ENCODE peak calls at places on chromosomes 16 and 17, in six cellular contexts. H, F, G, X, P and J are unnamed samples.

GRCh38 chr17:50096092-50096491 is 941 bp downstream of the PDK2 start:
- DNase-seq in H (no peak), F (no peak), G (no peak), X (no peak), P (no peak), J (no peak)

GRCh38 chr17:64448665-64449512 is at the start of gene MILR1:
- DNase-seq in H (no peak), F (no peak), G (no peak), X (peak), P (no peak), J (peak)

GRCh38 chr16:73232555-73233422 is 184.9 kb upstream of the ZFHX3 start:
- DNase-seq in H (no peak), F (peak), G (peak), X (peak), P (peak), J (peak)

GRCh38 chr16:85935957-85936760 is 37.2 kb downstream of the IRF8 start:
- DNase-seq in H (no peak), F (no peak), G (no peak), X (no peak), P (no peak), J (no peak)

GRCh38 chr17:59451706-59452105 is 113.7 kb upstream of the DHX40 start:
- DNase-seq in H (no peak), F (peak), G (peak), X (peak), P (no peak), J (peak)

GRCh38 chr16:974001-974601 is 3.3 kb upstream of the LMF1 start:
- DNase-seq in H (no peak), F (no peak), G (no peak), X (no peak), P (no peak), J (no peak)

GRCh38 chr16:89257757-89258465 is 40.4 kb downstream of the ZNF778 start:
- DNase-seq in H (no peak), F (peak), G (no peak), X (no peak), P (no peak), J (no peak)

GRCh38 chr16:8551388-8552332 is 38.7 kb downstream of the TMEM114 start:
- DNase-seq in H (no peak), F (no peak), G (no peak), X (no peak), P (no peak), J (no peak)

GRCh38 chr17:6799738-6800137 is 23.7 kb downstream of the FBXO39 start:
- DNase-seq in H (no peak), F (no peak), G (no peak), X (no peak), P (no peak), J (no peak)

GRCh38 chr17:27236710-27237315 is 57.1 kb upstream of the WSB1 start:
- DNase-seq in H (peak), F (peak), G (peak), X (peak), P (no peak), J (peak)

GRCh38 chr16:15822957-15823356 is 33.9 kb downstream of the MYH11 start:
- DNase-seq in H (no peak), F (no peak), G (no peak), X (no peak), P (no peak), J (no peak)

GRCh38 chr17:57463103-57463885 is 207.0 kb downstream of the MSI2 start:
- DNase-seq in H (no peak), F (no peak), G (no peak), X (peak), P (no peak), J (peak)

GRCh38 chr17:48915459-48916282 is 7.5 kb downstream of the UBE2Z start:
- DNase-seq in H (no peak), F (no peak), G (no peak), X (peak), P (no peak), J (peak)

GRCh38 chr17:42525221-42525620 is 10.8 kb upstream of the NAGLU start:
- DNase-seq in H (no peak), F (no peak), G (no peak), X (peak), P (no peak), J (peak)

GRCh38 chr17:43613911-43614310 is 47.8 kb downstream of the MEOX1 start:
- DNase-seq in H (no peak), F (no peak), G (no peak), X (no peak), P (no peak), J (no peak)

GRCh38 chr17:6599364-6599763 is 41.1 kb downstream of the KIAA0753 start:
- DNase-seq in H (no peak), F (no peak), G (no peak), X (no peak), P (no peak), J (peak)

GRCh38 chr16:22270525-22270924 is 26.7 kb upstream of the POLR3E start:
- DNase-seq in H (no peak), F (no peak), G (no peak), X (no peak), P (no peak), J (no peak)

GRCh38 chr16:22267764-22268163 is 29.4 kb upstream of the POLR3E start:
- DNase-seq in H (no peak), F (no peak), G (no peak), X (no peak), P (no peak), J (no peak)

GRCh38 chr16:22264786-22265185 is 32.4 kb upstream of the POLR3E start:
- DNase-seq in H (no peak), F (no peak), G (no peak), X (no peak), P (no peak), J (no peak)

GRCh38 chr16:22265351-22265750 is 31.9 kb upstream of the POLR3E start:
- DNase-seq in H (no peak), F (no peak), G (no peak), X (no peak), P (no peak), J (no peak)

GRCh38 chr16:22266546-22266945 is 30.7 kb upstream of the POLR3E start:
- DNase-seq in H (no peak), F (no peak), G (no peak), X (no peak), P (no peak), J (no peak)
- H2BK15ac ChIP-seq in H (no peak), F (no peak), G (no peak), X (no peak), P (no peak), J (no peak)

GRCh38 chr17:82408938-82409318 is 9.2 kb upstream of the HEXD start:
- DNase-seq in H (no peak), F (no peak), G (no peak), X (no peak), P (no peak), J (no peak)
- H2BK15ac ChIP-seq in H (no peak), F (no peak), G (no peak), X (no peak), P (no peak), J (no peak)

DNA sequence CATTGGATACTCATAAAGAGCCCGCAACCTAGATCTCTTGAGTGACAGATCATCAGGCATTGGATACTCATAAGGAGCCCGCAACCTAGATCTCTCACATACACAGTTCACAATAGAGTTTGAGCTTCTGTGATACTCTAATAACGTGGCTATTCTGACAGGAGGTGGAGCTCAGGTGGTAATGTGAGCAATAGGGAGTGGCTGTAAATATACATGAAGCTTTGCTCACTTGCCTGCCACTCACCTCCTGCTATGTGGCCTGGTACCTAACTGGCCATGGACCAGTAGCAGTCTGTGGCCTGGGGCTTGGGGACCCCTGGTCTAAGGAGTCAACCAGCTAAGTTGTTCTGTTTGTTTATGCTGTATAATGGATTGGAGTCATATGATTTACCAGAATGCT is 17.6 kb downstream of the ABCA9 start:
- DNase-seq in H (no peak), F (no peak), G (no peak), X (no peak), P (no peak), J (no peak)
- H2BK15ac ChIP-seq in H (no peak), F (no peak), G (no peak), X (peak), P (no peak), J (no peak)

DNA sequence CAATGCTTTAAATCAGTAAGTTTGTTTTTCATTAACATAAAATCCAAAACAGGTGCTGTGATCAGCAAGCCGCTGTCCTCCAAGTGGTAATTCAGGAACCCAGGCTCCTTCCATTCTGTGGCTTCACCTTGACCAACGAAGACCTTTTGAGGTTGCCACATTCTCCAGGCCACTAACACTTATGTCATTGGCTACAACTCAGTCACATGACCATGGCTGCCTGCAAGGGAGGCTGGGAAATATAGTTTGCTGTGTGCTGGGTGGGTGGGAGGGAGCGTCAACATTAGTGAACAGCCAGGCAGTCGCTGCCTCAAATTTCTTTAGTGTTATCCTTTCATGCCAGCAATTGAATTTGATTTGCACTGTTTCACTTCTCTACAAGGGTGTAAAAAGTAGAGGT is 549.2 kb downstream of the MAF start:
- DNase-seq in H (no peak), F (no peak), G (no peak), X (no peak), P (no peak), J (no peak)
- H2BK15ac ChIP-seq in H (no peak), F (no peak), G (no peak), X (no peak), P (no peak), J (no peak)